ENCODE peak calls at places on chromosomes 3 and 15, in five cellular contexts. C is pancreas, S is SK-N-SH, F is iPS DF 6.9, V is tibial nerve. X is an unnamed sample. For H3K4me1 and H3K36me3, the result is how much of the 10 kb centered on the place peaks cover.

GRCh38 chr3:55091381-55092225 is 163.7 kb upstream of the LRTM1 start:
- DNase-seq in V (no peak), F (no peak), S (no peak), C (no peak), X (no peak)

GRCh38 chr3:101039285-101039684 is 46.1 kb upstream of the ABI3BP start:
- DNase-seq in C (peak), F (no peak), V (no peak), S (no peak), X (no peak)

GRCh38 chr3:147797095-147797494 is 387.9 kb downstream of the ZIC1 start:
- DNase-seq in C (no peak), S (no peak), V (no peak), F (no peak), X (no peak)

GRCh38 chr3:94293793-94294195 is 230.9 kb downstream of the NSUN3 start:
- DNase-seq in S (no peak), C (no peak), F (no peak), V (no peak), X (no peak)

GRCh38 chr15:74891469-74891868 is 1.6 kb downstream of the MPI start:
- DNase-seq in V (no peak), C (peak), S (no peak), F (no peak), X (peak)

GRCh38 chr15:25838191-25838870 is 24.8 kb downstream of the ATP10A start:
- DNase-seq in F (no peak), C (no peak), S (no peak), V (no peak), X (no peak)

GRCh38 chr15:65245096-65245849 is 34.0 kb upstream of the CILP start:
- DNase-seq in C (peak), S (no peak), V (no peak), F (no peak), X (peak)

GRCh38 chr15:76451540-76451939 is 115.0 kb downstream of the ISL2 start:
- DNase-seq in S (no peak), V (no peak), F (no peak), C (no peak), X (no peak)

GRCh38 chr3:186933801-186934200 is 3.5 kb downstream of the ST6GAL1 start:
- DNase-seq in V (no peak), F (no peak), S (no peak), C (no peak), X (no peak)

GRCh38 chr3:172152869-172153268 is 113.5 kb downstream of the FNDC3B start:
- DNase-seq in V (no peak), F (no peak), S (no peak), C (no peak), X (no peak)

GRCh38 chr3:194738254-194739093 is 52.8 kb downstream of the FAM43A start:
- DNase-seq in C (peak), F (no peak), V (no peak), S (peak), X (no peak)

GRCh38 chr3:39000008-39000450 is 51.7 kb downstream of the SCN11A start:
- DNase-seq in S (peak), F (peak), C (peak), V (no peak), X (no peak)

GRCh38 chr15:70036585-70037343 is 61.0 kb downstream of the TLE3 start:
- DNase-seq in V (no peak), C (no peak), F (no peak), S (no peak), X (no peak)

GRCh38 chr3:100401674-100402036 is 316 bp downstream of the LNP1 start:
- DNase-seq in V (no peak), F (no peak), S (peak), C (peak), X (peak)

GRCh38 chr3:24740367-24740766 is 245.7 kb upstream of the THRB start:
- DNase-seq in S (no peak), F (no peak), V (no peak), C (no peak), X (no peak)

GRCh38 chr15:70875001-70875782 is 17.0 kb downstream of the THAP10 start:
- DNase-seq in F (no peak), V (no peak), S (peak), C (no peak), X (no peak)

GRCh38 chr3:42667523-42668402 is 14.3 kb downstream of the ZBTB47 start:
- DNase-seq in V (no peak), F (no peak), S (peak), C (no peak), X (no peak)

GRCh38 chr3:50525987-50526386 is 22.6 kb upstream of the CACNA2D2 start:
- DNase-seq in S (no peak), V (no peak), C (no peak), F (peak), X (no peak)

GRCh38 chr15:72782274-72782992 is 1.1 kb downstream of the ADPGK start:
- DNase-seq in F (no peak), C (no peak), V (no peak), S (no peak), X (no peak)

GRCh38 chr15:101244039-101244781 is 7.6 kb downstream of the CHSY1 start:
- DNase-seq in V (no peak), S (no peak), F (no peak), C (no peak), X (no peak)

GRCh38 chr3:52277071-52277964 is 1.1 kb downstream of the WDR82 start:
- DNase-seq in F (no peak), S (peak), V (peak), C (peak), X (peak)

GRCh38 chr3:134795776-134796312 is 784 bp downstream of the EPHB1 start:
- DNase-seq in F (no peak), V (no peak), C (no peak), S (peak), X (no peak)

GRCh38 chr3:157487339-157487738 is 15.9 kb downstream of the VEPH1 start:
- DNase-seq in C (no peak), V (no peak), F (no peak), S (no peak), X (no peak)

GRCh38 chr15:45948226-45948625 is 313.4 kb downstream of the SQOR start:
- DNase-seq in V (no peak), C (no peak), F (no peak), S (no peak), X (no peak)

GRCh38 chr15:40471105-40471777 is 457 bp downstream of the CHST14 start:
- DNase-seq in C (peak), F (no peak), V (no peak), S (no peak), X (peak)

GRCh38 chr3:173617490-173617889 is 219.9 kb downstream of the NLGN1 start:
- DNase-seq in V (no peak), C (peak), F (no peak), S (peak), X (no peak)

GRCh38 chr3:196024968-196025367 is 56.9 kb downstream of the TFRC start:
- DNase-seq in S (no peak), V (no peak), C (no peak), F (no peak), X (no peak)

GRCh38 chr3:52779011-52779410 is 1.6 kb downstream of the ITIH1 start:
- DNase-seq in S (no peak), F (no peak), C (peak), V (no peak), X (no peak)

GRCh38 chr3:38118421-38119247 is 18.3 kb downstream of the ACAA1 start:
- DNase-seq in F (no peak), C (peak), V (no peak), S (no peak), X (peak)

GRCh38 chr15:39248204-39248603 is 332.7 kb upstream of the THBS1 start:
- DNase-seq in V (no peak), F (no peak), S (no peak), C (no peak), X (no peak)

GRCh38 chr15:72197460-72198409 is at the start of gene GRAMD2A:
- DNase-seq in F (no peak), C (no peak), V (no peak), S (peak), X (no peak)

GRCh38 chr3:131081224-131081623 is 54.5 kb downstream of the NEK11 start:
- DNase-seq in C (no peak), F (no peak), V (no peak), S (no peak), X (no peak)

GRCh38 chr3:71304684-71305083 is 278.8 kb downstream of the FOXP1 start:
- DNase-seq in S (no peak), C (no peak), F (no peak), V (no peak), X (peak)
- H3K4me3 ChIP-seq in S (no peak), C (peak), F (peak), V (peak), X (no peak)

DNA sequence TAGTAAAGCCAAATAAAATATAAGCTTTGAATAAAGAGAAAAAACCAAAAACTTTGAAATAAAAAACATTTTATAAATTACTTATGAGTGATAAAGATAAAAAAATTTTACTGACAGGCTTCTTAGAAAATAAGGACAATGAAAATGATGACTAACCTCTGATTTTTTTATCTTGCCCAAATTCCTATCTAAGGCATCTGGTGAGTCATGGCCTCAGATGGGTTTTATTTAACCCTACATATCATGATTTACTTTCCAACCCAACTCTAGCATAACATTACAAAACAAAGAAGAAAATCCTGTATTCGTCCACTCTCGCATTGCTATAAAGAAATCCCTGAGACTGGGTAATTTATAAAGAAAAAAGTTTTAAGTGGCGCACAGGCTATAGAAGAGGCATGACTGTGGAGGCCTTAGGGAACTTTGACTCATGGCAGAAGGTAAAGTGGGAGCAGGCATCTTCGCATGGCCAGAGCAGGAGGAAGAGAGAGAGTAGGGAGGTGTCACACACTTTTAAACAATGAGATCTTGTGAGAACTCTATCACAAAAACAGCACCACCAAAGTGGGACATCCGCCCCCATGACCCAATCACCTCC is 152.1 kb downstream of the NEK10 start:
- DNase-seq in V (no peak), C (no peak), S (no peak), F (no peak), X (no peak)
- H3K4me1 ChIP-seq in V (under half), C (under half), S (under half), F (under half), X (under half)

DNA sequence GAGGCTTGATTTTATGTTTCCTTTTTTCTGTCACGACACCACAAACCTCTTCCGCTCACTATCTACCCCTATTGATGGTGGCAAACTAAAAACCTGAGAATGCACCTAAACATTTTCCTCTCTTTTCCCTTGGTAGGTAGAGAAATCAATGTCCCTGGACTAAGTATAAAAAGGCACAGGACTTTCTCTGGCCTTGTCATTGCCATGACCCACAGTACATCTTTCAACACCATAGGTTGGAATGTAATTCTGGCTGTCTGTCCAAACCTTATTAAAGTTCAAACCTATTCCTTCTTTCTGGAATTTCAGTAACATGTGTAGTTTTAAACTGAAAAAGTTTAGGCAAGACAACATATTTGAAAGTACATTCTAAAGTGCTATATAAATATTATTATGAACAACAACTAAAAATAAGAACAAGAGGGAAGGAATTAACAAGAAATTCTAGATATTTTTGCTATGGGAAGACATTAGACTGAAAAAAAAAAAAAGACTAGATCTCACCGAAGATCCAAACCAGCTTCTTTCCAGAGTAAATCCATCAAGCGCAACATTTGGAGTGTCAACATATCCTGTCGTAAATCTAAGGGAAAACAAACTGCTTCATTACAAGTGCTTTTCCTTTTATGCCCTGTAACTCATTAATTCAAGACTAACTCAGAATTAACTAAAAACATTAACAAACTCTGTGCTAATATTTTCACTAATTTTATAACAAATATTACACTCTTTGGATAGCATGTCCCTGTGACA is 73.1 kb downstream of the FAIM start:
- DNase-seq in F (no peak), V (no peak), C (no peak), S (no peak), X (no peak)
- H3K36me3 ChIP-seq in F (under half), V (half or more), C (under half), S (under half), X (under half)

DNA sequence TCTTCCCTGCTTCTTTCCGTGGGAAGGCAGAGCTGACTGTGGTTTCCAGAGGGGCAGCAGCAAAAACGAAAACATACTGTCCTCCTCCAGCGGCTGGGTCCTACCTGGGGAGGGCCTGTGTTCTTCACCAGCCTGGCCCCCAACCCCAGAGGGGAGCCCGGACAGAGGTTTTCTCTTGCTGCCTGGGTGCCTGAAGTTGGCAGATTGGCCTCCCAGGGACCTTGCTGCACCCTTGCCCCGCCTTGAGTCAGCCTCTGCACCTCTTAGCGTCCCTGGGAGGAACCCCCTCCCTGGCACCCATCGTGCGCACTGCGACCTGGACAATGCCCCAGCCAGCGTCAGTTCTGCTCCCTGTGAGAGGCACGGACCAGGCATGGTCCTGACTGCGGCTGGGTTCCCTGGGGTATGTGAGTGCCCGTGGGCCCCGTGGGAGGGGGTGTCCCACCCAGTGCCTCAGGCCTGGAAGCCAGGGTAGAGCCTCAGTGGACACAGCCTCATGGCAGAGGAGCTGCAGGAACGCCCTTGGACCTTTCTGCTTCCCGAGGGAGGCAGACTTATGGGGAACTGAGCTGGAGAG is 56.8 kb upstream of the PRR23E start:
- DNase-seq in V (no peak), F (no peak), C (no peak), S (no peak), X (no peak)
- H3K4me3 ChIP-seq in V (no peak), F (no peak), C (no peak), S (peak), X (no peak)

X was measured in mucosa of descending colon.